ENCODE peak calls at places on chromosomes 11 and 22, in seven cellular contexts. N is sciatic nerve, O is psoas muscle, Y is astrocyte of the hippocampus, E is AG08395, L is GM20000, Q is HTR-8/SVneo. F is an unnamed sample.

GRCh38 chr11:22711880-22712279 is 45.5 kb downstream of the GAS2 start:
- DNase-seq in N (no peak), Q (no peak), Y (no peak), O (no peak), L (no peak), E (no peak), F (no peak)

GRCh38 chr11:70278994-70279393 is 8.5 kb downstream of the PPFIA1 start:
- DNase-seq in N (no peak), L (no peak), O (no peak), Y (no peak), Q (no peak), E (no peak), F (no peak)

GRCh38 chr11:119015054-119015611 is 3.0 kb downstream of the RPS25 start:
- DNase-seq in L (no peak), O (no peak), Y (no peak), N (no peak), Q (no peak), E (no peak), F (no peak)

GRCh38 chr11:131980878-131981668 is 610.7 kb downstream of the NTM start:
- DNase-seq in Q (no peak), E (peak), Y (peak), O (no peak), L (no peak), N (no peak), F (no peak)

GRCh38 chr22:27782065-27782464 is 19.5 kb downstream of the MN1 start:
- DNase-seq in Q (no peak), O (peak), N (no peak), E (no peak), Y (no peak), L (no peak), F (no peak)

GRCh38 chr11:114197799-114198500 is 98.2 kb upstream of the NNMT start:
- DNase-seq in L (no peak), Y (peak), E (peak), N (no peak), Q (no peak), O (peak), F (peak)

GRCh38 chr22:45262931-45263789 is 21.6 kb upstream of the UPK3A start:
- DNase-seq in E (no peak), N (no peak), Q (no peak), L (peak), O (peak), Y (no peak), F (no peak)

GRCh38 chr11:13238879-13239514 is 38.6 kb upstream of the BMAL1 start:
- DNase-seq in O (no peak), E (peak), Q (peak), L (peak), Y (peak), N (peak), F (peak)

GRCh38 chr11:96228472-96228871 is 114.5 kb downstream of the MAML2 start:
- DNase-seq in E (peak), Y (peak), Q (peak), L (no peak), O (peak), N (peak), F (peak)

GRCh38 chr22:49768511-49768910 is 59.2 kb downstream of the BRD1 start:
- DNase-seq in Y (peak), L (no peak), N (peak), Q (no peak), E (no peak), O (peak), F (no peak)

GRCh38 chr22:42770448-42770726 is 49.7 kb upstream of the A4GALT start:
- DNase-seq in L (no peak), Y (no peak), N (no peak), E (no peak), Q (no peak), O (no peak), F (no peak)

GRCh38 chr22:48804811-48805301 is 1022.8 kb downstream of the BRD1 start:
- DNase-seq in Q (no peak), E (no peak), O (no peak), L (no peak), Y (peak), N (no peak), F (no peak)

GRCh38 chr11:12280838-12281565 is 96.4 kb upstream of the PARVA start:
- DNase-seq in O (no peak), N (no peak), Y (no peak), L (no peak), Q (no peak), E (no peak), F (no peak)

GRCh38 chr11:56841210-56841810 is 92.8 kb upstream of the OR9G4 start:
- DNase-seq in Y (peak), N (no peak), O (peak), L (peak), E (peak), Q (peak), F (peak)

F was measured in HFFc6.